ENCODE peak calls at places on chromosomes 12 and 14, in eight cellular contexts. One of them, this sample, is unnamed.

GRCh38 chr14:32657081-32657480 is 281.6 kb upstream of the NPAS3 start:
- DNase-seq in ascending aorta: peak
- DNase-seq in choroid plexus epithelial cell: peak
- DNase-seq in OCI-LY7: no peak
- DNase-seq in omental fat pad: no peak
- DNase-seq in Caco-2: no peak
- DNase-seq in stomach: no peak
- DNase-seq in nephron progenitor cell: no peak
- DNase-seq in this sample: no peak

GRCh38 chr12:42516573-42516972 is 73.0 kb downstream of the PRICKLE1 start:
- DNase-seq in ascending aorta: no peak
- DNase-seq in OCI-LY7: no peak
- DNase-seq in Caco-2: no peak
- DNase-seq in choroid plexus epithelial cell: no peak
- DNase-seq in omental fat pad: no peak
- DNase-seq in stomach: no peak
- DNase-seq in nephron progenitor cell: no peak
- DNase-seq in this sample: no peak

GRCh38 chr14:96038558-96038919 is 623 bp upstream of the C14orf132 start:
- DNase-seq in ascending aorta: no peak
- DNase-seq in nephron progenitor cell: no peak
- DNase-seq in stomach: no peak
- DNase-seq in Caco-2: no peak
- DNase-seq in OCI-LY7: no peak
- DNase-seq in omental fat pad: no peak
- DNase-seq in choroid plexus epithelial cell: no peak
- DNase-seq in this sample: no peak

GRCh38 chr12:130247634-130248237 is 85.5 kb downstream of the FZD10 start:
- DNase-seq in OCI-LY7: no peak
- DNase-seq in nephron progenitor cell: no peak
- DNase-seq in ascending aorta: no peak
- DNase-seq in omental fat pad: no peak
- DNase-seq in stomach: no peak
- DNase-seq in choroid plexus epithelial cell: no peak
- DNase-seq in Caco-2: no peak
- DNase-seq in this sample: no peak

GRCh38 chr12:31736472-31736871 is 7.7 kb upstream of the AMN1 start:
- DNase-seq in choroid plexus epithelial cell: peak
- DNase-seq in ascending aorta: no peak
- DNase-seq in omental fat pad: no peak
- DNase-seq in nephron progenitor cell: no peak
- DNase-seq in stomach: no peak
- DNase-seq in OCI-LY7: no peak
- DNase-seq in Caco-2: no peak
- DNase-seq in this sample: no peak

GRCh38 chr12:58302487-58303011 is 361.2 kb downstream of the ATP23 start:
- DNase-seq in omental fat pad: no peak
- DNase-seq in nephron progenitor cell: no peak
- DNase-seq in Caco-2: no peak
- DNase-seq in OCI-LY7: peak
- DNase-seq in ascending aorta: no peak
- DNase-seq in stomach: no peak
- DNase-seq in choroid plexus epithelial cell: no peak
- DNase-seq in this sample: no peak

GRCh38 chr12:68489273-68489672 is 121.4 kb upstream of the RAP1B start:
- DNase-seq in ascending aorta: no peak
- DNase-seq in Caco-2: no peak
- DNase-seq in choroid plexus epithelial cell: no peak
- DNase-seq in OCI-LY7: no peak
- DNase-seq in nephron progenitor cell: no peak
- DNase-seq in omental fat pad: no peak
- DNase-seq in stomach: no peak
- DNase-seq in this sample: no peak

GRCh38 chr14:30034049-30034635 is 106.5 kb upstream of the PRKD1 start:
- DNase-seq in omental fat pad: no peak
- DNase-seq in Caco-2: no peak
- DNase-seq in OCI-LY7: no peak
- DNase-seq in choroid plexus epithelial cell: peak
- DNase-seq in nephron progenitor cell: no peak
- DNase-seq in stomach: no peak
- DNase-seq in ascending aorta: no peak
- DNase-seq in this sample: no peak

GRCh38 chr12:49260165-49260564 is 4.7 kb upstream of the TUBA1C start:
- DNase-seq in nephron progenitor cell: no peak
- DNase-seq in OCI-LY7: no peak
- DNase-seq in omental fat pad: no peak
- DNase-seq in Caco-2: no peak
- DNase-seq in choroid plexus epithelial cell: peak
- DNase-seq in ascending aorta: no peak
- DNase-seq in stomach: no peak
- DNase-seq in this sample: no peak

GRCh38 chr12:124005736-124006581 is 32.9 kb downstream of the ZNF664 start:
- DNase-seq in nephron progenitor cell: no peak
- DNase-seq in Caco-2: no peak
- DNase-seq in ascending aorta: no peak
- DNase-seq in stomach: no peak
- DNase-seq in omental fat pad: no peak
- DNase-seq in choroid plexus epithelial cell: no peak
- DNase-seq in OCI-LY7: peak
- DNase-seq in this sample: no peak

GRCh38 chr12:27013606-27014084 is 539 bp downstream of the TM7SF3 start:
- DNase-seq in ascending aorta: no peak
- DNase-seq in stomach: no peak
- DNase-seq in omental fat pad: no peak
- DNase-seq in choroid plexus epithelial cell: peak
- DNase-seq in nephron progenitor cell: no peak
- DNase-seq in Caco-2: no peak
- DNase-seq in OCI-LY7: peak
- DNase-seq in this sample: peak

GRCh38 chr14:95504135-95505029 is 12.1 kb downstream of the SYNE3 start:
- DNase-seq in choroid plexus epithelial cell: peak
- DNase-seq in Caco-2: no peak
- DNase-seq in OCI-LY7: no peak
- DNase-seq in nephron progenitor cell: no peak
- DNase-seq in omental fat pad: no peak
- DNase-seq in stomach: no peak
- DNase-seq in ascending aorta: no peak
- DNase-seq in this sample: no peak

GRCh38 chr12:90677552-90677951 is 277.4 kb downstream of the CCER1 start:
- DNase-seq in OCI-LY7: no peak
- DNase-seq in omental fat pad: no peak
- DNase-seq in choroid plexus epithelial cell: no peak
- DNase-seq in Caco-2: no peak
- DNase-seq in stomach: no peak
- DNase-seq in nephron progenitor cell: no peak
- DNase-seq in ascending aorta: no peak
- DNase-seq in this sample: no peak

GRCh38 chr12:106387847-106388246 is 30.3 kb downstream of the POLR3B start:
- DNase-seq in choroid plexus epithelial cell: no peak
- DNase-seq in omental fat pad: no peak
- DNase-seq in ascending aorta: no peak
- DNase-seq in nephron progenitor cell: no peak
- DNase-seq in stomach: no peak
- DNase-seq in OCI-LY7: no peak
- DNase-seq in Caco-2: no peak
- DNase-seq in this sample: no peak

GRCh38 chr12:111434680-111435338 is 29.1 kb downstream of the SH2B3 start:
- DNase-seq in OCI-LY7: peak
- DNase-seq in Caco-2: no peak
- DNase-seq in choroid plexus epithelial cell: peak
- DNase-seq in omental fat pad: no peak
- DNase-seq in nephron progenitor cell: no peak
- DNase-seq in ascending aorta: no peak
- DNase-seq in stomach: no peak
- DNase-seq in this sample: no peak

GRCh38 chr12:115172521-115172920 is 488.5 kb upstream of the TBX3 start:
- DNase-seq in ascending aorta: no peak
- DNase-seq in stomach: no peak
- DNase-seq in omental fat pad: no peak
- DNase-seq in Caco-2: no peak
- DNase-seq in nephron progenitor cell: no peak
- DNase-seq in choroid plexus epithelial cell: peak
- DNase-seq in OCI-LY7: no peak
- DNase-seq in this sample: no peak

GRCh38 chr14:103105580-103106168 is 11.1 kb downstream of the EXOC3L4 start:
- DNase-seq in ascending aorta: no peak
- DNase-seq in stomach: no peak
- DNase-seq in nephron progenitor cell: no peak
- DNase-seq in choroid plexus epithelial cell: no peak
- DNase-seq in omental fat pad: no peak
- DNase-seq in OCI-LY7: peak
- DNase-seq in Caco-2: no peak
- DNase-seq in this sample: no peak

GRCh38 chr12:66251049-66251448 is 51.2 kb upstream of the HELB start:
- DNase-seq in choroid plexus epithelial cell: no peak
- DNase-seq in nephron progenitor cell: no peak
- DNase-seq in ascending aorta: no peak
- DNase-seq in OCI-LY7: no peak
- DNase-seq in omental fat pad: no peak
- DNase-seq in Caco-2: no peak
- DNase-seq in stomach: no peak
- DNase-seq in this sample: no peak

GRCh38 chr14:100041274-100041673 is 23.9 kb upstream of the EVL start:
- DNase-seq in omental fat pad: no peak
- DNase-seq in nephron progenitor cell: no peak
- DNase-seq in ascending aorta: no peak
- DNase-seq in OCI-LY7: no peak
- DNase-seq in stomach: no peak
- DNase-seq in choroid plexus epithelial cell: no peak
- DNase-seq in Caco-2: no peak
- DNase-seq in this sample: no peak

GRCh38 chr12:58934528-58934927 is 14.2 kb upstream of the LRIG3 start:
- DNase-seq in omental fat pad: no peak
- DNase-seq in OCI-LY7: no peak
- DNase-seq in stomach: no peak
- DNase-seq in Caco-2: no peak
- DNase-seq in choroid plexus epithelial cell: no peak
- DNase-seq in ascending aorta: no peak
- DNase-seq in nephron progenitor cell: no peak
- DNase-seq in this sample: no peak

GRCh38 chr14:94052662-94053061 is 26.5 kb downstream of the OTUB2 start:
- DNase-seq in choroid plexus epithelial cell: no peak
- DNase-seq in OCI-LY7: no peak
- DNase-seq in nephron progenitor cell: no peak
- DNase-seq in stomach: no peak
- DNase-seq in omental fat pad: no peak
- DNase-seq in ascending aorta: no peak
- DNase-seq in Caco-2: no peak
- DNase-seq in this sample: no peak

GRCh38 chr12:24500466-24501232 is 448.3 kb downstream of the BCAT1 start:
- DNase-seq in OCI-LY7: no peak
- DNase-seq in ascending aorta: no peak
- DNase-seq in choroid plexus epithelial cell: peak
- DNase-seq in omental fat pad: no peak
- DNase-seq in Caco-2: no peak
- DNase-seq in nephron progenitor cell: no peak
- DNase-seq in stomach: no peak
- DNase-seq in this sample: no peak

GRCh38 chr12:101775814-101776213 is 36.6 kb upstream of the SYCP3 start:
- DNase-seq in omental fat pad: no peak
- DNase-seq in choroid plexus epithelial cell: no peak
- DNase-seq in nephron progenitor cell: no peak
- DNase-seq in stomach: no peak
- DNase-seq in OCI-LY7: no peak
- DNase-seq in Caco-2: no peak
- DNase-seq in ascending aorta: no peak
- DNase-seq in this sample: no peak

GRCh38 chr14:68466491-68466977 is 326.3 kb downstream of the ZFP36L1 start:
- DNase-seq in OCI-LY7: no peak
- DNase-seq in omental fat pad: no peak
- DNase-seq in choroid plexus epithelial cell: peak
- DNase-seq in ascending aorta: no peak
- DNase-seq in Caco-2: peak
- DNase-seq in stomach: no peak
- DNase-seq in nephron progenitor cell: no peak
- DNase-seq in this sample: no peak

GRCh38 chr12:105933671-105934665 is 204.8 kb downstream of the NUAK1 start:
- DNase-seq in nephron progenitor cell: no peak
- DNase-seq in omental fat pad: no peak
- DNase-seq in Caco-2: no peak
- DNase-seq in ascending aorta: no peak
- DNase-seq in OCI-LY7: no peak
- DNase-seq in choroid plexus epithelial cell: peak
- DNase-seq in stomach: no peak
- DNase-seq in this sample: no peak

GRCh38 chr14:62428429-62429203 is 616.6 kb downstream of the KCNH5 start:
- DNase-seq in OCI-LY7: no peak
- DNase-seq in choroid plexus epithelial cell: peak
- DNase-seq in stomach: no peak
- DNase-seq in Caco-2: no peak
- DNase-seq in ascending aorta: no peak
- DNase-seq in nephron progenitor cell: no peak
- DNase-seq in omental fat pad: no peak
- DNase-seq in this sample: no peak

GRCh38 chr14:53955671-53956426 is 776 bp downstream of the BMP4 start:
- DNase-seq in stomach: peak
- DNase-seq in nephron progenitor cell: peak
- DNase-seq in omental fat pad: no peak
- DNase-seq in ascending aorta: no peak
- DNase-seq in Caco-2: no peak
- DNase-seq in choroid plexus epithelial cell: no peak
- DNase-seq in OCI-LY7: no peak
- DNase-seq in this sample: no peak

GRCh38 chr14:72708708-72709475 is 185.0 kb downstream of the DPF3 start:
- DNase-seq in nephron progenitor cell: no peak
- DNase-seq in omental fat pad: no peak
- DNase-seq in stomach: no peak
- DNase-seq in Caco-2: no peak
- DNase-seq in ascending aorta: no peak
- DNase-seq in choroid plexus epithelial cell: no peak
- DNase-seq in OCI-LY7: no peak
- DNase-seq in this sample: peak
- TF ChIP-seq CTCF in nephron progenitor cell: no peak
- TF ChIP-seq CTCF in omental fat pad: no peak
- TF ChIP-seq CTCF in stomach: no peak
- TF ChIP-seq CTCF in Caco-2: no peak
- TF ChIP-seq CTCF in ascending aorta: no peak
- TF ChIP-seq CTCF in choroid plexus epithelial cell: no peak
- TF ChIP-seq CTCF in OCI-LY7: no peak
- TF ChIP-seq CTCF in this sample: no peak

GRCh38 chr12:51925400-51926063 is 18.2 kb downstream of the ACVRL1 start:
- DNase-seq in ascending aorta: no peak
- DNase-seq in Caco-2: peak
- DNase-seq in nephron progenitor cell: no peak
- DNase-seq in stomach: no peak
- DNase-seq in choroid plexus epithelial cell: no peak
- DNase-seq in omental fat pad: no peak
- DNase-seq in OCI-LY7: no peak
- DNase-seq in this sample: no peak
- TF ChIP-seq CTCF in ascending aorta: no peak
- TF ChIP-seq CTCF in Caco-2: no peak
- TF ChIP-seq CTCF in nephron progenitor cell: no peak
- TF ChIP-seq CTCF in stomach: no peak
- TF ChIP-seq CTCF in choroid plexus epithelial cell: no peak
- TF ChIP-seq CTCF in omental fat pad: no peak
- TF ChIP-seq CTCF in OCI-LY7: no peak
- TF ChIP-seq CTCF in this sample: no peak

GRCh38 chr12:110355080-110355479 is 48.4 kb downstream of the ANAPC7 start:
- DNase-seq in omental fat pad: no peak
- DNase-seq in Caco-2: peak
- DNase-seq in nephron progenitor cell: peak
- DNase-seq in stomach: no peak
- DNase-seq in choroid plexus epithelial cell: peak
- DNase-seq in ascending aorta: no peak
- DNase-seq in OCI-LY7: peak
- DNase-seq in this sample: peak
- TF ChIP-seq CTCF in omental fat pad: no peak
- TF ChIP-seq CTCF in Caco-2: no peak
- TF ChIP-seq CTCF in nephron progenitor cell: no peak
- TF ChIP-seq CTCF in stomach: peak
- TF ChIP-seq CTCF in choroid plexus epithelial cell: peak
- TF ChIP-seq CTCF in ascending aorta: no peak
- TF ChIP-seq CTCF in OCI-LY7: peak
- TF ChIP-seq CTCF in this sample: peak

GRCh38 chr14:34046799-34047520 is 96.1 kb upstream of the EGLN3 start:
- DNase-seq in nephron progenitor cell: no peak
- DNase-seq in ascending aorta: no peak
- DNase-seq in OCI-LY7: no peak
- DNase-seq in Caco-2: no peak
- DNase-seq in stomach: no peak
- DNase-seq in omental fat pad: no peak
- DNase-seq in choroid plexus epithelial cell: no peak
- DNase-seq in this sample: no peak
- TF ChIP-seq CTCF in nephron progenitor cell: no peak
- TF ChIP-seq CTCF in ascending aorta: no peak
- TF ChIP-seq CTCF in OCI-LY7: no peak
- TF ChIP-seq CTCF in Caco-2: no peak
- TF ChIP-seq CTCF in stomach: no peak
- TF ChIP-seq CTCF in omental fat pad: no peak
- TF ChIP-seq CTCF in choroid plexus epithelial cell: no peak
- TF ChIP-seq CTCF in this sample: no peak

This sample was measured in neural crest cell.